ENCODE peak calls at places on chromosomes 16 and 17, in four cellular contexts. J is neuronal stem cell; R is stimulated activated CD4-positive, alpha-beta T cell treated with anti-CD3 and anti-CD28 coated beads, Interleukin-4, amount 100 ng/mL, for 48 hours; Q is SK-MEL-5. C is an unnamed sample.

GRCh38 chr17:69448431-69449102 is 34.1 kb downstream of the MAP2K6 start:
- DNase-seq in J (peak), Q (peak), R (no peak), C (no peak)

GRCh38 chr17:35170968-35171771 is 23.0 kb downstream of the SLC35G3 start:
- DNase-seq in J (no peak), Q (peak), R (no peak), C (peak)

GRCh38 chr16:11254913-11255736 is 879 bp downstream of the SOCS1 start:
- DNase-seq in Q (no peak), J (peak), R (no peak), C (no peak)

GRCh38 chr17:65554568-65555223 is 6.8 kb downstream of the AXIN2 start:
- DNase-seq in J (no peak), R (no peak), Q (no peak), C (no peak)

GRCh38 chr16:12901597-12902436 is at the start of gene SHISA9:
- DNase-seq in Q (no peak), J (peak), R (no peak), C (no peak)

GRCh38 chr16:78822509-78822908 is 723.1 kb downstream of the WWOX start:
- DNase-seq in J (no peak), R (no peak), Q (no peak), C (no peak)

GRCh38 chr16:8735574-8735973 is 61.2 kb downstream of the ABAT start:
- DNase-seq in R (no peak), Q (no peak), J (no peak), C (no peak)

GRCh38 chr16:61858996-61859395 is 177.2 kb downstream of the CDH8 start:
- DNase-seq in J (no peak), Q (no peak), R (no peak), C (no peak)

GRCh38 chr17:689556-690247 is 24.9 kb downstream of the VPS53 start:
- DNase-seq in R (no peak), J (no peak), Q (no peak), C (no peak)

GRCh38 chr16:75532791-75533190 is 3.1 kb downstream of the CHST5 start:
- DNase-seq in J (no peak), Q (no peak), R (no peak), C (no peak)

GRCh38 chr17:78901806-78902205 is 1.2 kb downstream of the CEP295NL start:
- DNase-seq in J (no peak), Q (no peak), R (no peak), C (no peak)

GRCh38 chr16:13077816-13078215 is 176.4 kb downstream of the SHISA9 start:
- DNase-seq in J (no peak), Q (no peak), R (no peak), C (no peak)

C was measured in GM10248.